ENCODE peak calls at places on chromosomes 5 and 9, in seven cellular contexts. F is WTC11, X is H1, D is HCT116, E is K562, M is GM12878, G is HepG2. C is an unnamed sample.

GRCh38 chr5:39361306-39361705 is 3.0 kb downstream of the C9 start:
- DNase-seq in D (no peak), G (no peak), F (no peak), X (no peak), E (no peak), M (no peak), C (no peak)

GRCh38 chr5:103120607-103121200 is 603 bp downstream of the PPIP5K2 start:
- DNase-seq in F (no peak), G (peak), D (no peak), M (no peak), E (peak), X (no peak), C (peak)

GRCh38 chr9:84405666-84406065 is 65.1 kb upstream of the SLC28A3 start:
- DNase-seq in M (no peak), D (no peak), X (no peak), E (no peak), G (no peak), F (no peak), C (no peak)

GRCh38 chr5:132050136-132050535 is 10.3 kb upstream of the IL3 start:
- DNase-seq in X (no peak), M (no peak), D (no peak), F (no peak), E (no peak), G (no peak), C (no peak)

GRCh38 chr5:78927657-78928282 is 57.3 kb downstream of the ARSB start:
- DNase-seq in D (peak), E (no peak), X (peak), M (no peak), G (peak), F (peak), C (peak)

GRCh38 chr5:73640861-73641320 is 14.9 kb downstream of the ARHGEF28 start:
- DNase-seq in D (no peak), M (no peak), G (no peak), E (no peak), F (no peak), X (no peak), C (no peak)

GRCh38 chr5:82290908-82291307 is 12.8 kb upstream of the RPS23 start:
- DNase-seq in D (no peak), E (no peak), G (no peak), M (no peak), X (no peak), F (no peak), C (no peak)

GRCh38 chr5:106392766-106393165 is 1278.0 kb downstream of the EFNA5 start:
- DNase-seq in E (no peak), F (no peak), X (no peak), M (no peak), D (no peak), G (no peak), C (no peak)

GRCh38 chr5:171055881-171056454 is 194.2 kb downstream of the RANBP17 start:
- DNase-seq in D (no peak), G (no peak), F (no peak), X (no peak), M (no peak), E (no peak), C (no peak)

GRCh38 chr5:95390812-95391492 is at the start of gene FAM81B:
- DNase-seq in M (no peak), F (no peak), E (no peak), X (no peak), D (no peak), G (no peak), C (no peak)

GRCh38 chr9:126112135-126112720 is 214.4 kb upstream of the MVB12B start:
- DNase-seq in G (no peak), X (no peak), E (no peak), D (no peak), F (no peak), M (no peak), C (no peak)

GRCh38 chr9:17018001-17018491 is 116.8 kb upstream of the CNTLN start:
- DNase-seq in E (no peak), X (no peak), M (no peak), G (no peak), F (no peak), D (no peak), C (no peak)

GRCh38 chr9:71685394-71685793 is 82.9 kb downstream of the CEMIP2 start:
- DNase-seq in D (no peak), X (no peak), G (no peak), F (no peak), E (no peak), M (no peak), C (no peak)

GRCh38 chr5:107361945-107362344 is 308.8 kb downstream of the EFNA5 start:
- DNase-seq in E (no peak), M (no peak), G (no peak), D (no peak), X (no peak), F (no peak), C (no peak)

GRCh38 chr5:41877408-41877807 is 7.2 kb upstream of the OXCT1 start:
- DNase-seq in F (no peak), D (no peak), M (no peak), E (no peak), X (no peak), G (no peak), C (no peak)

GRCh38 chr5:154446183-154447073 is 631 bp downstream of the SAP30L start:
- DNase-seq in D (no peak), X (no peak), E (peak), G (peak), M (no peak), F (peak), C (peak)

GRCh38 chr5:75007537-75007847 is 44.9 kb downstream of the GCNT4 start:
- DNase-seq in M (no peak), X (no peak), F (no peak), G (no peak), D (no peak), E (no peak), C (no peak)

GRCh38 chr9:114960276-114960675 is 29.9 kb upstream of the TNFSF8 start:
- DNase-seq in F (no peak), E (no peak), X (no peak), G (no peak), M (no peak), D (no peak), C (no peak)

GRCh38 chr5:54249210-54250028 is 61.0 kb downstream of the ARL15 start:
- DNase-seq in X (no peak), F (no peak), G (no peak), E (peak), M (no peak), D (no peak), C (peak)

GRCh38 chr5:82991678-82992323 is 85.4 kb downstream of the TMEM167A start:
- DNase-seq in E (no peak), M (no peak), F (no peak), X (no peak), D (no peak), G (no peak), C (no peak)

GRCh38 chr9:129500166-129500862 is 120.6 kb downstream of the C9orf50 start:
- DNase-seq in F (no peak), D (no peak), X (no peak), M (no peak), E (no peak), G (no peak), C (no peak)

GRCh38 chr9:69801994-69802393 is 18.6 kb upstream of the CFAP95 start:
- DNase-seq in X (no peak), M (no peak), G (peak), D (no peak), F (no peak), E (no peak), C (no peak)

GRCh38 chr9:129383005-129383414 is 204.9 kb upstream of the IER5L start:
- DNase-seq in X (no peak), D (peak), G (no peak), M (no peak), E (no peak), F (no peak), C (no peak)

GRCh38 chr9:126554292-126554691 is 59.4 kb upstream of the LMX1B start:
- DNase-seq in E (no peak), M (no peak), D (no peak), G (no peak), F (no peak), X (no peak), C (no peak)

DNA sequence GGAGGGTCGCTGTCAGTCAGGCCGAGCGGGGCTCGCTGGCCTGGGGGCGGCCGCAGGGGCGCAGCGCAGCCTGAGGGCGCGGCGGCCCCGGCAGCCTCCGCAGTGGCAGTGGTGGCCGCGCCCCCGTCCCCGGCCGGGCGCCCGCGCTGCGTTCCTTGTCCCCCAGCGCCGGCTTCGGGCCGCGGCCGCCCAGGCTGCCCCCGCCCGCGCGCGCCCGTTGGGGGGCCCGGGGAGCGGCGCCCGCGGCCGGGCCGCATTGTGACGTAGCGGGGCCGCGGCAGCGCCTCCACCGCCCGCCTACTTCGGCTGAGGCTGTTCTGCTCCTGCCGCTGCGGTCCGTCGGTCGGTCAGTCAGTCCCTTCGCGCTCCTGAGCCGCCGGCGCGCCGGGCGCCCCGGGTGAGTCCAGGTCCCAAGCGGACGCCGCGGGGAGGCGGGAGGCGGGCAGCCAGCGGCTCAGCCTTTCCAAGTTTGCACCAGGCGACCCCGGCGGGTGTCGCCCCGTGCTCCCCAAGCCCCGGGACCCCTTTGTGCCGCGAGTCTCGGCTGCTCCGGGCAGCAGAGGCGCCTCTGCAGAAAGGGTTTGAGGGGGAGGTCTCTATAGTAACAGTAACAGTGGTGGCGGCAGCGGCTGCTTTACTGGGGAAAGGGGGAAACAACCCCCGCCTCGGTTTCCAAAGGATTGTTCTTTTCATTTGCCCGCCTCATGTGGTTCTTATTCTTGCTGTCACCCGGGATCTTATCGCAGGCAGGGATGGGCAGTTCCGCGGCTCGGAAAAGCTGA is at the start of gene SNCAIP:
- DNase-seq in M (no peak), D (no peak), F (peak), X (no peak), E (peak), G (no peak), C (peak)
- TF ChIP-seq SP1 in M (no peak), D (no peak), F (no peak), X (no peak), E (no peak), G (no peak), C (no peak)

DNA sequence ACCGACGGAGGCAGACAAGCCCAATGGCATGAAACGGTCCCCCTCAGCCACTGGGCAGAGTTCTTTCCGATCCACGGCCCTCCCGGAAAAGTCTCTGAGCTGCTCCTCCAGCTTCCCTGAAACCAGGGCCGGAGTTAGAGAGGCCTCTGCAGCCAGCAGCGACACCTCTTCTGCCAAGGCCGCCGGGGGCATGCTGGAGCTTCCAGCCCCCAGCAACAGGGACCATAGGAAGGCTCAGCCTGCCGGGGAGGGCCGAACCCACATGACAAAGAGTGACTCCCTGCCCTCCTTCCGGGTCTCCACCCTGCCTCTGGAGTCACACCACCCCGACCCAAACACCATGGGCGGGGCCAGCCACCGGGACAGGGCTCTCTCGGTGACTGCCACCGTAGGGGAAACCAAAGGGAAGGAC is 30.1 kb downstream of the CD180 start:
- DNase-seq in X (no peak), M (no peak), G (no peak), D (peak), E (no peak), F (no peak), C (no peak)
- TF ChIP-seq SP1 in X (no peak), M (no peak), G (no peak), D (no peak), E (no peak), F (no peak), C (no peak)

DNA sequence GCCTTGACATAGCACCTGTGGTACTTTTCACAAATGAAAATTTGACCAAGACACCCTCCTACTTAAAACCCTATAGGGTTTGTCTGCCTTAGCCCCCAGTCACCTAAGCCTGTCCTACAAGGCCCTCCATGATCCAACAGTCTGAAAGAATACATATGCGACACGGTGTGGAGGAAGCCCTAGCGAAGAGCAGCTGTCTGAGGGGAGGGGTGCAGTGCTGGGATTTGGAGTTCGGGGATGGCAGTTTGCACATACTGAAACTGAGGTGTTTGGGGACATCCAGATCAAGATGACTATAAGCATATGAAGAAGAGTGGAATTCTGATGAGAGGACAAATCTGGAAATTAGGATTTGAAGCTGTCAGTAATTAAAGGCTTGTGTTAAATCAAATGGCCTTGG is 7.2 kb upstream of the MYORG start:
- DNase-seq in G (no peak), E (no peak), F (no peak), X (no peak), D (no peak), M (no peak), C (no peak)
- TF ChIP-seq SP1 in G (no peak), E (no peak), F (no peak), X (no peak), D (no peak), M (no peak), C (no peak)

GRCh38 chr9:40909821-40910220 is 218.7 kb downstream of the FOXD4L6 start:
- DNase-seq in F (no peak), D (no peak), M (no peak), X (no peak), G (no peak), E (no peak), C (no peak)
- TF ChIP-seq SP1 in F (no peak), D (no peak), M (no peak), X (no peak), G (no peak), E (no peak), C (no peak)